ENCODE peak calls at places on chromosomes 16 and 17, in five cellular contexts. One of them, this sample, is unnamed. For H3K36me3, the result is how much of the 10 kb centered on the place peaks cover.

GRCh38 chr17:9436629-9437028 is 139.0 kb downstream of the STX8 start:
- DNase-seq in keratinocyte: no peak
- DNase-seq in upper lobe of right lung: no peak
- DNase-seq in PC-3: no peak
- DNase-seq in Panc1: no peak
- DNase-seq in this sample: no peak

GRCh38 chr17:51559778-51560177 is 299.4 kb downstream of the UTP18 start:
- DNase-seq in keratinocyte: no peak
- DNase-seq in upper lobe of right lung: no peak
- DNase-seq in PC-3: no peak
- DNase-seq in Panc1: no peak
- DNase-seq in this sample: no peak

GRCh38 chr17:2842464-2842863 is 46.2 kb downstream of the RAP1GAP2 start:
- DNase-seq in keratinocyte: no peak
- DNase-seq in upper lobe of right lung: no peak
- DNase-seq in PC-3: no peak
- DNase-seq in Panc1: no peak
- DNase-seq in this sample: no peak

GRCh38 chr17:67381925-67382257 is 4.8 kb downstream of the PITPNC1 start:
- DNase-seq in keratinocyte: no peak
- DNase-seq in upper lobe of right lung: no peak
- DNase-seq in PC-3: no peak
- DNase-seq in Panc1: no peak
- DNase-seq in this sample: no peak

GRCh38 chr16:2039286-2040030 is 8.2 kb downstream of the NTHL1 start:
- DNase-seq in keratinocyte: no peak
- DNase-seq in upper lobe of right lung: peak
- DNase-seq in PC-3: peak
- DNase-seq in Panc1: no peak
- DNase-seq in this sample: no peak

GRCh38 chr16:79089735-79090284 is 510.7 kb downstream of the MAF start:
- DNase-seq in keratinocyte: no peak
- DNase-seq in upper lobe of right lung: no peak
- DNase-seq in PC-3: no peak
- DNase-seq in Panc1: no peak
- DNase-seq in this sample: no peak

GRCh38 chr17:18039535-18040286 is 503 bp downstream of the GID4 start:
- DNase-seq in keratinocyte: no peak
- DNase-seq in upper lobe of right lung: peak
- DNase-seq in PC-3: peak
- DNase-seq in Panc1: no peak
- DNase-seq in this sample: no peak

GRCh38 chr16:54318941-54319340 is 32.4 kb upstream of the IRX3 start:
- DNase-seq in keratinocyte: no peak
- DNase-seq in upper lobe of right lung: no peak
- DNase-seq in PC-3: no peak
- DNase-seq in Panc1: no peak
- DNase-seq in this sample: peak

GRCh38 chr17:36645358-36645757 is 44.0 kb downstream of the MRM1 start:
- DNase-seq in keratinocyte: no peak
- DNase-seq in upper lobe of right lung: no peak
- DNase-seq in PC-3: no peak
- DNase-seq in Panc1: no peak
- DNase-seq in this sample: no peak

GRCh38 chr17:19359856-19360255 is 2.7 kb downstream of the B9D1 start:
- DNase-seq in keratinocyte: no peak
- DNase-seq in upper lobe of right lung: no peak
- DNase-seq in PC-3: no peak
- DNase-seq in Panc1: no peak
- DNase-seq in this sample: no peak

GRCh38 chr17:16924701-16925440 is 47.0 kb downstream of the TNFRSF13B start:
- DNase-seq in keratinocyte: no peak
- DNase-seq in upper lobe of right lung: peak
- DNase-seq in PC-3: no peak
- DNase-seq in Panc1: no peak
- DNase-seq in this sample: no peak

GRCh38 chr17:21458036-21458435 is 81.9 kb downstream of the KCNJ12 start:
- DNase-seq in keratinocyte: no peak
- DNase-seq in upper lobe of right lung: no peak
- DNase-seq in PC-3: no peak
- DNase-seq in Panc1: no peak
- DNase-seq in this sample: no peak

GRCh38 chr16:1072526-1073261 is at the start of gene SSTR5:
- DNase-seq in keratinocyte: no peak
- DNase-seq in upper lobe of right lung: no peak
- DNase-seq in PC-3: no peak
- DNase-seq in Panc1: no peak
- DNase-seq in this sample: no peak

GRCh38 chr17:74455025-74455585 is 11.3 kb upstream of the CD300A start:
- DNase-seq in keratinocyte: no peak
- DNase-seq in upper lobe of right lung: no peak
- DNase-seq in PC-3: no peak
- DNase-seq in Panc1: no peak
- DNase-seq in this sample: no peak

GRCh38 chr16:89720520-89720858 is 209 bp downstream of the VPS9D1 start:
- DNase-seq in keratinocyte: no peak
- DNase-seq in upper lobe of right lung: peak
- DNase-seq in PC-3: peak
- DNase-seq in Panc1: no peak
- DNase-seq in this sample: no peak

GRCh38 chr17:74276561-74277009 is 2.6 kb downstream of the DNAI2 start:
- DNase-seq in keratinocyte: no peak
- DNase-seq in upper lobe of right lung: no peak
- DNase-seq in PC-3: no peak
- DNase-seq in Panc1: no peak
- DNase-seq in this sample: no peak

GRCh38 chr17:43756176-43756575 is 2.4 kb downstream of the SOST start:
- DNase-seq in keratinocyte: no peak
- DNase-seq in upper lobe of right lung: no peak
- DNase-seq in PC-3: no peak
- DNase-seq in Panc1: no peak
- DNase-seq in this sample: no peak

GRCh38 chr17:12357600-12357999 is 308.1 kb upstream of the MYOCD start:
- DNase-seq in keratinocyte: no peak
- DNase-seq in upper lobe of right lung: no peak
- DNase-seq in PC-3: no peak
- DNase-seq in Panc1: no peak
- DNase-seq in this sample: no peak

GRCh38 chr16:86621966-86622365 is 43.6 kb downstream of the FOXL1 start:
- DNase-seq in keratinocyte: no peak
- DNase-seq in upper lobe of right lung: no peak
- DNase-seq in PC-3: no peak
- DNase-seq in Panc1: no peak
- DNase-seq in this sample: no peak

GRCh38 chr16:10876799-10877341 is at the start of gene CIITA:
- DNase-seq in keratinocyte: peak
- DNase-seq in upper lobe of right lung: peak
- DNase-seq in PC-3: peak
- DNase-seq in Panc1: peak
- DNase-seq in this sample: no peak

GRCh38 chr16:50692999-50693781 is at the start of gene NOD2:
- DNase-seq in keratinocyte: no peak
- DNase-seq in upper lobe of right lung: no peak
- DNase-seq in PC-3: no peak
- DNase-seq in Panc1: no peak
- DNase-seq in this sample: no peak

GRCh38 chr16:84735846-84736586 is 36.2 kb downstream of the USP10 start:
- DNase-seq in keratinocyte: no peak
- DNase-seq in upper lobe of right lung: no peak
- DNase-seq in PC-3: peak
- DNase-seq in Panc1: no peak
- DNase-seq in this sample: no peak

GRCh38 chr16:89318871-89319627 is 101.5 kb downstream of the ZNF778 start:
- DNase-seq in keratinocyte: no peak
- DNase-seq in upper lobe of right lung: no peak
- DNase-seq in PC-3: no peak
- DNase-seq in Panc1: no peak
- DNase-seq in this sample: no peak

GRCh38 chr17:41464682-41465081 is 2.5 kb downstream of the KRT32 start:
- DNase-seq in keratinocyte: peak
- DNase-seq in upper lobe of right lung: no peak
- DNase-seq in PC-3: peak
- DNase-seq in Panc1: peak
- DNase-seq in this sample: peak

GRCh38 chr16:379183-379960 is 2.4 kb downstream of the PGAP6 start:
- DNase-seq in keratinocyte: no peak
- DNase-seq in upper lobe of right lung: peak
- DNase-seq in PC-3: no peak
- DNase-seq in Panc1: no peak
- DNase-seq in this sample: no peak

GRCh38 chr17:68015081-68015723 is 18.9 kb upstream of the C17orf58 start:
- DNase-seq in keratinocyte: no peak
- DNase-seq in upper lobe of right lung: no peak
- DNase-seq in PC-3: no peak
- DNase-seq in Panc1: no peak
- DNase-seq in this sample: no peak

GRCh38 chr17:80453126-80453979 is 23.1 kb downstream of the NPTX1 start:
- DNase-seq in keratinocyte: no peak
- DNase-seq in upper lobe of right lung: no peak
- DNase-seq in PC-3: peak
- DNase-seq in Panc1: no peak
- DNase-seq in this sample: no peak
- H3K4me3 ChIP-seq in keratinocyte: peak
- H3K4me3 ChIP-seq in upper lobe of right lung: peak
- H3K4me3 ChIP-seq in PC-3: peak
- H3K4me3 ChIP-seq in Panc1: peak
- H3K4me3 ChIP-seq in this sample: no peak

DNA sequence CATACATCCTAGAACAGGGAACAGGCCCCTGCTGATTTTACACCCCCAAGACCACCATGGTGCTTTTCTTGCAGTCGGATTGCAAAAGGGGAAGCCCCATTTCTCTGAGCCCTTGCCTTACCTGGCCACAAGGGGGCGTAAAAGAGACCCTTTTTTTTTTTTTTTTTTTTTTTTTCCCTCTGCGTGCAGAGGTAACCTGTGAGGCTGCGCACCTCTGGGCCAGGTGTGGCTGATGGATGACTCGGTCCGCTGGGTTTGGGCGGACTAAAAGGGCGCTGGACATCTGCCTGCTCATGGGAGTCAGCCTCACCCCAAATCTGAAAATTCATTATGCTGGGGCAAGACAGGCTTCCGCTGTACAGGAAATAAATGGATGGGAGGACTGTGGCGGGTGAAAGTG is 281.0 kb downstream of the CBLN1 start:
- DNase-seq in keratinocyte: no peak
- DNase-seq in upper lobe of right lung: no peak
- DNase-seq in PC-3: peak
- DNase-seq in Panc1: no peak
- DNase-seq in this sample: no peak
- TF ChIP-seq CTCF in keratinocyte: peak
- TF ChIP-seq CTCF in upper lobe of right lung: peak
- TF ChIP-seq CTCF in PC-3: peak
- TF ChIP-seq CTCF in Panc1: peak
- TF ChIP-seq CTCF in this sample: peak

DNA sequence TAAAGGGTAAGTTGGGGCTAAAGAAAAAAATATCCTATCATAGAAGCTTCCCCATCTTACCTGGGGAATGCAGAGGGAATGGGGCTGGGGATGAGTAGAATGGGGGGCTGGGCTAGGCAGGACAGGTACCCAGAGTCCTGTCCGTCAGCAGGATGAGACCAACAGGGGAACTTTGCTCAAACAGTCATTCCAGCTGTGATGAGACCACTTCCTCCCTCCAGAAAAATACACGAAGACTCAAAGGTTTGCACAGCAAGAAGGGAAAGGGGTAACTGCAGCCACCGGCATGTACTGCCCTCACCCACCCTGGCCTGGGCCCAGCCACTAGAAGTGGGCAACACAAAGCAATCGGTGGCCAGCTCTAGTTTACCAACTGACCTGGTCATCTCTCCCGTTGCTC is 20.7 kb upstream of the SLC35B1 start:
- DNase-seq in keratinocyte: no peak
- DNase-seq in upper lobe of right lung: no peak
- DNase-seq in PC-3: no peak
- DNase-seq in Panc1: no peak
- DNase-seq in this sample: no peak
- H3K36me3 ChIP-seq in keratinocyte: under half
- H3K36me3 ChIP-seq in upper lobe of right lung: under half
- H3K36me3 ChIP-seq in PC-3: under half
- H3K36me3 ChIP-seq in Panc1: under half
- H3K36me3 ChIP-seq in this sample: under half

DNA sequence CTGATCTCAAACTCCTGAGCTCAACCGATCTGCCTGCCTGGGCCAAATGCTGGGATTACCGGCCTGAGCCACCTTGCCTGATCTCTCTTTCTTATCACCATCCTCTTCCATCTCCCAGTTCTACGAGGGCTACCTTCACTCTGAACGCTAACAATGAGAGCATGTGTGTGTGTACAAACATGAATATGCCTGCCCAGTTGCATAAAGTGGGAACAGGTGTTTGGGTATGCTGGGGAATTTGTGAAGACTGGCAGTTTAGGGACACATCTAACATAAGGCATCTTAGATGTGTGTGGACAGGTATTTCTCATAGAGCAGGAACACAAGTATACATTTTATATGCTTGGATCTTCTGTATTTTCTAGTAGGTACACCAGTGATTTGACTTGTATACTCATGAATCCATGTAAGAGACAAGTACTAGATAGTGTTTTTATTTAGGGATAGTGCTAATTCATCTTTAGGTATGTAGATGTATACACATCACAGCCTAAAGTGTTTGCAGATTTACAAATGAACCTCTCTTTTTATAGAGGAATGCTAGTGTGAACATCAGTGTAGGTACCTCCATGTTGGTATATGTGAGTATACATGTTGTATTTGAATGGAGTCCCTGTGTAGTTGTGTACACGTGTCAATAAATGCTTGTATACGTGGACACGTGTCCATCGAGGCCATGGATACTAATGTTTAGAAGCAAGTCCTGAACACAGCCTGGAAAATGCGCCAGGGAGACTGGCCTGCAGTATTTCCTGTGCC is 1.2 kb upstream of the DLX4 start:
- DNase-seq in keratinocyte: no peak
- DNase-seq in upper lobe of right lung: no peak
- DNase-seq in PC-3: no peak
- DNase-seq in Panc1: no peak
- DNase-seq in this sample: no peak
- H3K4me3 ChIP-seq in keratinocyte: peak
- H3K4me3 ChIP-seq in upper lobe of right lung: peak
- H3K4me3 ChIP-seq in PC-3: peak
- H3K4me3 ChIP-seq in Panc1: peak
- H3K4me3 ChIP-seq in this sample: peak

DNA sequence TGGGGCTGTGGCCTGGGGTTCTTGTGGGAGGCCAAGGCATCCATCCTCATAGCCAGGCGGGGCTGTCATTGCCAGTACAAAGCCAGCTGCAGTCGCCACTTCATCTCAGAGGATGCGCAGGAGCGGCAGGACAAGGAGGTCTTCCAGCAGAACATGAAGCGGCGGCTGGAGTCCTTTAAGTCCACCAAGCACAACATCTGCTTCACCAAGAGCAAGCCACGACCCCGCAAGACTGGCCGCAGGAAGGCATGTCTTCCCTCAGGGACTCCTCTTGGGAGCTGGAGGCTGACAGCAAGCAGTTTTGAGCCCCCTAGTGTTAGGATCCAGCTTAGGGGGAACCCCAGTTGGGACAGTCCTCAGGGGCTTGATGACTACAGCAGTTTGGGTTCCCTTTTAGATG is 15.1 kb upstream of the PLEKHG4 start:
- DNase-seq in keratinocyte: no peak
- DNase-seq in upper lobe of right lung: peak
- DNase-seq in PC-3: no peak
- DNase-seq in Panc1: no peak
- DNase-seq in this sample: no peak
- TF ChIP-seq CTCF in keratinocyte: peak
- TF ChIP-seq CTCF in upper lobe of right lung: no peak
- TF ChIP-seq CTCF in PC-3: no peak
- TF ChIP-seq CTCF in Panc1: no peak
- TF ChIP-seq CTCF in this sample: peak

GRCh38 chr17:75701288-75701687 is 20.0 kb upstream of the ITGB4 start:
- DNase-seq in keratinocyte: no peak
- DNase-seq in upper lobe of right lung: no peak
- DNase-seq in PC-3: no peak
- DNase-seq in Panc1: no peak
- DNase-seq in this sample: no peak
- H3K36me3 ChIP-seq in keratinocyte: half or more
- H3K36me3 ChIP-seq in upper lobe of right lung: half or more
- H3K36me3 ChIP-seq in PC-3: half or more
- H3K36me3 ChIP-seq in Panc1: under half
- H3K36me3 ChIP-seq in this sample: under half